ENCODE peak calls at places on chromosomes 16 and 17, in eight cellular contexts. V, Y, K, A, N, J, F and I are unnamed samples.

GRCh38 chr16:23469814-23470213 is 16.8 kb upstream of the COG7 start:
- DNase-seq in V (peak; percentile 67), Y (no peak), K (no peak), A (no peak), N (no peak), J (peak; percentile 73), F (no peak), I (no peak)

GRCh38 chr16:54897930-54898329 is 32.7 kb upstream of the IRX5 start:
- DNase-seq in V (no peak), Y (no peak), K (no peak), A (no peak), N (no peak), J (no peak), F (no peak), I (no peak)

GRCh38 chr16:20767577-20767976 is 3.8 kb downstream of the ACSM3 start:
- DNase-seq in V (no peak), Y (no peak), K (no peak), A (no peak), N (no peak), J (no peak), F (no peak), I (no peak)

GRCh38 chr17:6269474-6269873 is 165.4 kb downstream of the AIPL1 start:
- DNase-seq in V (no peak), Y (no peak), K (peak; percentile 3), A (peak; percentile 35), N (peak; percentile 8), J (peak; percentile 68), F (peak; percentile 17), I (no peak)

GRCh38 chr16:79093554-79093967 is 507.0 kb downstream of the MAF start:
- DNase-seq in V (no peak), Y (no peak), K (no peak), A (no peak), N (peak; percentile 14), J (no peak), F (no peak), I (no peak)

GRCh38 chr16:535446-536405 is 8.2 kb downstream of the CAPN15 start:
- DNase-seq in V (no peak), Y (no peak), K (no peak), A (no peak), N (no peak), J (peak; percentile 84), F (peak; percentile 90), I (no peak)

GRCh38 chr16:57244463-57244766 is 644 bp upstream of the ARL2BP start:
- DNase-seq in V (no peak), Y (no peak), K (no peak), A (no peak), N (no peak), J (no peak), F (no peak), I (no peak)

GRCh38 chr17:30716461-30717289 is 107.8 kb downstream of the CRLF3 start:
- DNase-seq in V (no peak), Y (no peak), K (no peak), A (no peak), N (no peak), J (peak; percentile 39), F (peak; percentile 11), I (no peak)